ENCODE peak calls at places on chromosomes 12 and 14, in nine cellular contexts. V, A, Y, W, T, Q, N, X and O are unnamed samples.

GRCh38 chr14:101761881-101762529 is 496 bp downstream of the PPP2R5C start:
- DNase-seq in V (no peak), A (peak; percentile 89), Y (peak; percentile 51), W (peak; percentile 90), T (peak; percentile 20), Q (peak; percentile 37), N (no peak), X (peak; percentile 29), O (peak; percentile 28)

GRCh38 chr14:79730911-79731310 is 480.4 kb downstream of the DIO2 start:
- DNase-seq in V (no peak), A (no peak), Y (no peak), W (no peak), T (no peak), Q (no peak), N (no peak), X (no peak), O (no peak)

GRCh38 chr12:116366824-116367223 is 89.3 kb upstream of the MED13L start:
- DNase-seq in V (no peak), A (no peak), Y (no peak), W (peak; percentile 3), T (no peak), Q (no peak), N (no peak), X (no peak), O (no peak)

GRCh38 chr12:80195143-80195726 is 95.9 kb downstream of the OTOGL start:
- DNase-seq in V (peak; percentile 69), A (no peak), Y (no peak), W (no peak), T (no peak), Q (no peak), N (no peak), X (no peak), O (peak; percentile 40)

GRCh38 chr14:92922883-92923743 is at the start of gene CHGA:
- DNase-seq in V (peak; percentile 38), A (no peak), Y (peak; percentile 42), W (no peak), T (no peak), Q (no peak), N (no peak), X (no peak), O (peak; percentile 57)

GRCh38 chr12:55724226-55724939 is 4.2 kb downstream of the RDH5 start:
- DNase-seq in V (peak; percentile 82), A (peak; percentile 93), Y (no peak), W (peak; percentile 91), T (no peak), Q (no peak), N (peak; percentile 63), X (peak; percentile 73), O (peak; percentile 84)

GRCh38 chr12:31517994-31518393 is 72.9 kb downstream of the DENND5B start:
- DNase-seq in V (no peak), A (no peak), Y (no peak), W (no peak), T (no peak), Q (no peak), N (no peak), X (no peak), O (no peak)

GRCh38 chr12:124321040-124321481 is 26.2 kb downstream of the RFLNA start:
- DNase-seq in V (peak; percentile 61), A (peak; percentile 93), Y (peak; percentile 72), W (peak; percentile 86), T (no peak), Q (peak; percentile 47), N (peak; percentile 63), X (no peak), O (peak; percentile 70)

GRCh38 chr14:51002406-51002984 is 58.2 kb upstream of the PYGL start:
- DNase-seq in V (no peak), A (no peak), Y (no peak), W (no peak), T (no peak), Q (no peak), N (no peak), X (no peak), O (no peak)

GRCh38 chr12:57859121-57859520 is 12.6 kb upstream of the CTDSP2 start:
- DNase-seq in V (no peak), A (no peak), Y (no peak), W (no peak), T (no peak), Q (no peak), N (no peak), X (no peak), O (no peak)

GRCh38 chr14:52791204-52792096 is at the start of gene GNPNAT1:
- DNase-seq in V (peak; percentile 94), A (peak; percentile 96), Y (peak; percentile 91), W (peak; percentile 97), T (peak; percentile 32), Q (peak; percentile 84), N (peak; percentile 64), X (peak; percentile 70), O (peak; percentile 94)
- TF ChIP-seq POLR2A in V (peak; percentile 90), A (no peak), Y (no peak), W (no peak), T (peak; percentile 73), Q (peak; percentile 67), N (peak; percentile 11), X (no peak), O (peak; percentile 87)

DNA sequence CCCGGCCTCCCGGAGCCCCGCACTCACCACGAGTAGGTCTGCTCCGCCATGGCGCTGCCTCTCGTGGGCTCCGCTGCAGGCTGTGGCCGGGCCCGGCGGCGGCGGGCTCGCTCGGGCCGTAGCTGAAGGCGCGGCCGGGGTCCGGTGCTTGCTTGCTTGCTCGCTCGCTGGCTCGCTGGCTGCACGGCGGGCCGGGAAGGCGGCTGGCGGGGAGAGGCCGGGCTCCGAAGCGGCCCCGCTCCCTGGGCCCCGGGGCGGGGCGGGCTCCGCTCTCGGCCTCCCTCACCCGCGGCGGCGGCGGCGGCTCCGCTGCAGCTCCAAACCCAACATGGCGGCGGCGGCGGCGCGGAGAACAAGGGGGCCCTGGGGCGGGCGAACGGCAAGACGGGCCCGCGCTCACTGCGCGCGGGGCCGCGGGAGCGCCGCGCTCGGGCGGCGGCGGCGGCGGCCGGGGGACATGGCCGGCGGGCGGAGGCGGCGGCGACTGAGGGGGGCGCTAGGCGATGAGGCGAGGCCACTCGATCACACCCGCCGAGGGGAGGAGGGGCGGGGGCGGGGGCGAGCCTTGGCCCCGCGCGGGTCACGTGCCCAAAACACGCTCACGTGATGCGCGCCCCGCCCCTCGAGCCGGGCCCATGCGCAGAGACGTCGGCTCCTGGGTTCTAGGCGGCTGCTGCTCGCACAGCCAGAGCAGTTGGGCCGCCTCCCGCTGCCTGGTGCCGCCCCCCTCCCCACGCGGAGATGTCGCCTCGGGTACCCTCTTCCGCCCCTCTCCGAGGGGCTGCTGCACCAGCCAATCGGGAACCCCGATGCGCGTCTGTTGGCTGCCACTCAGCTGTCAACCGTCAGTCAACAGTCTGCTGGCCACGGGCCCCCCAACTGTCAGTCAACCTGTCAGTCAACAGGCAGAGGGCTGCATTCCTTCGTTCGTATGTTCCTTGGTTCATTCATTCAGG is at the start of gene SPPL3:
- DNase-seq in V (peak; percentile 89), A (peak; percentile 98), Y (peak; percentile 93), W (peak; percentile 98), T (peak; percentile 59), Q (peak; percentile 89), N (peak; percentile 89), X (peak; percentile 84), O (peak; percentile 97)
- TF ChIP-seq POLR2A in V (peak; percentile 57), A (no peak), Y (no peak), W (peak; percentile 52), T (no peak), Q (peak; percentile 44), N (peak; percentile 54), X (peak; percentile 31), O (peak; percentile 73)

DNA sequence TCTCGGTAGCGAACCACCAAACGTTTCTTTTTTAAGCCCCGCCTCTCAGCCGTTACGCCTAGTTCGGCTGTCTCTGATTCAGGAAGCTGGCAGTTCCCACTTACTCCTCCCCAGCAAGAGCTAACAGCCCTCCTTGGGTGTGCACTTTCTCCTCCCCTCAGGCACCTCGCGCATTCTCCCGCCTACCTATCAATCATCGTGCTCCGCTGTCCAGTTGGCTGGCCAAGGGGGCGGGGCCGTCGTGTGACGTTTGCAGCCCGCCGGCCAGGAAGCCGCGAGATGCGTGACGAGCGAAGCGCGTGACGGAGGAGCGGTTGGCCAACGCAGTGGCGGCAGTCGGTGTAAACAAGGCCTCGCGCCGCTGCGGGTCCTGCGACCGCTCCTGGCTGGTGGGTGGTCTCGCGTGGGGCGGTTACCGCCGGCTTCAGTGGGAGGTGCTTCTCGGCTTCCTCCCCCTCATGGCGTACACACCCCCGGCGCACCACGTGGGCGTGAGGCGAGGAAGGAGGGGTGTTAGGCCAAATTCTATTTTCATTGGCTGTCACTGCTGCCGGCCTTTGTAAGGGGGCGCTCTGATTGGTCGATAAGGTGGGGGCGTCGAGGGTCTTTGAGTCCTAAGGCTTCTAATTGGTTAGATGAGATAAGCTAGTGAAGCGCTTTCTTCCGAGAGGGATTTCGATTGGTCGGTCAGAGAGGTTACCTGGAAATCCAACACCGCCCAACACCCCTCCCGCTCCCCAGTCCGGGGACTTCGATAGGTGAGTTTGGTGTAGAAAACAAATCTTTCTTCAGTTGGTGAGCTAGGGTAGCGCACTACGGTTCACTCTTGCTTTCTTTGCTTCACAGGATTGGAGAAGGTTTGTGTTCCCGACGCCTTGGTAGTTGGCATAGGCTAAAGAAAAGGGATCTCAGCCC is at the start of the genes DCAF11 and NRL:
- DNase-seq in V (peak; percentile 100), A (peak; percentile 100), Y (peak; percentile 99), W (peak; percentile 99), T (peak; percentile 95), Q (peak; percentile 99), N (peak; percentile 98), X (peak; percentile 99), O (peak; percentile 99)
- TF ChIP-seq POLR2A in V (peak; percentile 3), A (no peak), Y (no peak), W (peak; percentile 6), T (peak; percentile 31), Q (peak; percentile 61), N (no peak), X (peak; percentile 14), O (peak; percentile 70)

GRCh38 chr14:34971381-34971780 is 11.4 kb upstream of the SRP54 start:
- DNase-seq in V (no peak), A (no peak), Y (no peak), W (no peak), T (no peak), Q (no peak), N (no peak), X (no peak), O (no peak)

GRCh38 chr14:34966413-34966812 is 16.4 kb upstream of the SRP54 start:
- DNase-seq in V (no peak), A (no peak), Y (no peak), W (no peak), T (no peak), Q (no peak), N (no peak), X (no peak), O (no peak)

GRCh38 chr14:34965365-34965764 is 17.4 kb upstream of the SRP54 start:
- DNase-seq in V (no peak), A (no peak), Y (no peak), W (no peak), T (no peak), Q (no peak), N (no peak), X (no peak), O (no peak)

GRCh38 chr14:34970665-34971064 is 12.1 kb upstream of the SRP54 start:
- DNase-seq in V (no peak), A (no peak), Y (no peak), W (no peak), T (no peak), Q (no peak), N (no peak), X (no peak), O (no peak)

DNA sequence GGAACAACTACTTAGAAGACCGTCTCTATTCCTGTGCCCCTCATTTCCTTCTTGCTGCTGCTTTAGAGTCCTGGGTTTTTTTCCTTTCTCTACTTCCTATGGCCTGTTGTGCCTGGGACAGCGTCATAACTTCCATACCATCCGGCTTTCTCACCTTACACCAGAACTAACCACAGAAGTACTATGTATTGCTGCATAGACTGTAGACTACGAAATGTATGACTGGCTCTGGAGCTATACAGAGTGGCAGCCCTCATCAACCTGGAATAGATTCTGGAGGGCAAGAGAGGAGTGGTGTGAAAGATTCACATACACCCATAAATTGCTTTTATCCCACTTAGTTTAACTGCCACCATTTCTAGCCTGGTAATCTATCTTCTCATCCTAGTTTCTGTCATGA is 16.9 kb upstream of the SRP54 start:
- DNase-seq in V (no peak), A (no peak), Y (no peak), W (no peak), T (no peak), Q (no peak), N (no peak), X (no peak), O (no peak)
- TF ChIP-seq POLR2A in V (no peak), A (no peak), Y (no peak), W (no peak), T (no peak), Q (no peak), N (no peak), X (no peak), O (no peak)